ENCODE peak calls at places on chromosome 6, in eight cellular contexts. T is PC-3, Z is astrocyte of the spinal cord, K is C1 segment of cervical spinal cord, D is activated gamma-delta T cell, Y is cardiac muscle cell, N is breast epithelium, E is GDM1. G is an unnamed sample.

GRCh38 chr6:23498013-23498412 is 628.0 kb upstream of the NRSN1 start:
- DNase-seq in K (no peak), E (no peak), Z (no peak), N (no peak), Y (no peak), D (no peak), T (no peak), G (no peak)

GRCh38 chr6:117149324-117149723 is 116.0 kb upstream of the VGLL2 start:
- DNase-seq in D (no peak), E (no peak), K (no peak), Y (no peak), Z (no peak), N (no peak), T (no peak), G (no peak)

GRCh38 chr6:21935561-21936028 is 342.0 kb downstream of the SOX4 start:
- DNase-seq in D (no peak), N (no peak), Y (peak), T (peak), Z (peak), K (no peak), E (no peak), G (no peak)

GRCh38 chr6:44025226-44025625 is 102.0 kb downstream of the MRPL14 start:
- DNase-seq in D (no peak), T (no peak), N (no peak), Y (no peak), Z (no peak), K (no peak), E (no peak), G (no peak)

GRCh38 chr6:167711784-167712183 is 114.9 kb upstream of the AFDN start:
- DNase-seq in N (no peak), T (no peak), Z (no peak), E (no peak), Y (no peak), K (no peak), D (no peak), G (no peak)

GRCh38 chr6:155224031-155224451 is 39.8 kb upstream of the CLDN20 start:
- DNase-seq in Y (no peak), E (no peak), D (no peak), N (no peak), K (no peak), T (peak), Z (peak), G (peak)

GRCh38 chr6:82704048-82704447 is 340.4 kb downstream of the TPBG start:
- DNase-seq in D (no peak), Z (peak), T (peak), N (no peak), K (no peak), E (no peak), Y (no peak), G (no peak)

GRCh38 chr6:167152858-167153257 is 4.9 kb downstream of the GPR31 start:
- DNase-seq in K (no peak), Y (no peak), D (no peak), T (no peak), N (no peak), E (no peak), Z (no peak), G (no peak)

GRCh38 chr6:136737343-136738177 is 54.7 kb downstream of the MAP3K5 start:
- DNase-seq in Z (peak), D (no peak), N (no peak), Y (peak), T (no peak), E (no peak), K (no peak), G (no peak)

GRCh38 chr6:33895296-33895695 is 91.5 kb upstream of the MLN start:
- DNase-seq in N (no peak), E (no peak), T (no peak), K (no peak), Z (no peak), D (no peak), Y (no peak), G (no peak)

GRCh38 chr6:31462026-31462963 is 35.6 kb upstream of the MICB start:
- DNase-seq in T (peak), Z (no peak), Y (no peak), D (no peak), N (no peak), K (no peak), E (no peak), G (no peak)

GRCh38 chr6:25537349-25538018 is 114.5 kb upstream of the SCGN start:
- DNase-seq in Y (no peak), T (no peak), D (no peak), Z (no peak), K (no peak), N (no peak), E (no peak), G (no peak)

GRCh38 chr6:116328528-116328903 is 42.2 kb upstream of the DSE start:
- DNase-seq in K (no peak), N (no peak), Y (no peak), E (no peak), Z (peak), T (no peak), D (no peak), G (no peak)

GRCh38 chr6:21999012-21999528 is 297.8 kb downstream of the PRL start:
- DNase-seq in Y (no peak), N (no peak), K (no peak), Z (peak), D (no peak), T (no peak), E (no peak), G (no peak)

GRCh38 chr6:159590794-159591193 is 102.2 kb downstream of the SOD2 start:
- DNase-seq in Y (no peak), T (no peak), Z (no peak), K (no peak), D (no peak), E (no peak), N (no peak), G (no peak)

GRCh38 chr6:13493147-13493546 is 5.7 kb upstream of the GFOD1 start:
- DNase-seq in Z (no peak), N (no peak), Y (no peak), T (no peak), K (no peak), D (no peak), E (no peak), G (no peak)

GRCh38 chr6:53474010-53474409 is 70.9 kb downstream of the GCLC start:
- DNase-seq in K (no peak), D (no peak), Z (no peak), N (no peak), Y (no peak), T (no peak), E (no peak), G (no peak)

GRCh38 chr6:90338409-90338808 is 41.8 kb upstream of the BACH2 start:
- DNase-seq in Y (no peak), N (no peak), K (no peak), T (peak), Z (no peak), E (no peak), D (no peak), G (no peak)

GRCh38 chr6:84489598-84489997 is 262.2 kb upstream of the CEP162 start:
- DNase-seq in N (no peak), Z (no peak), T (no peak), E (no peak), K (no peak), Y (no peak), D (no peak), G (no peak)

GRCh38 chr6:149933461-149933860 is 8.4 kb upstream of the ULBP2 start:
- DNase-seq in N (no peak), E (no peak), K (no peak), D (no peak), T (no peak), Z (no peak), Y (no peak), G (no peak)

GRCh38 chr6:89406157-89406556 is 5.9 kb downstream of the RRAGD start:
- DNase-seq in Y (no peak), T (no peak), Z (no peak), D (no peak), N (no peak), K (no peak), E (no peak), G (peak)

GRCh38 chr6:128492386-128492785 is 28.0 kb downstream of the PTPRK start:
- DNase-seq in N (no peak), K (no peak), Y (no peak), Z (peak), E (no peak), T (peak), D (no peak), G (no peak)

GRCh38 chr6:28794175-28795002 is 129.4 kb downstream of the TRIM27 start:
- DNase-seq in K (no peak), E (no peak), T (peak), N (no peak), Y (peak), Z (peak), D (no peak), G (no peak)

GRCh38 chr6:147260091-147260490 is 55.9 kb downstream of the STXBP5 start:
- DNase-seq in D (no peak), K (no peak), E (no peak), T (no peak), Y (no peak), Z (no peak), N (no peak), G (no peak)

GRCh38 chr6:3650341-3650958 is 101.1 kb downstream of the PXDC1 start:
- DNase-seq in D (no peak), N (no peak), Y (no peak), Z (no peak), T (no peak), E (no peak), K (no peak), G (no peak)

G was measured in GF-D8.